ENCODE peak calls at places on chromosomes 11 and 22, in four cellular contexts. I, J, U and W are unnamed samples.

GRCh38 chr11:125315088-125315740 is 150.7 kb downstream of the PKNOX2 start:
- DNase-seq in J (no peak), U (peak), I (no peak), W (no peak)

GRCh38 chr11:119860561-119861094 is 131.6 kb upstream of the NECTIN1 start:
- DNase-seq in J (no peak), I (peak), U (no peak), W (no peak)

GRCh38 chr11:72642815-72643511 is 31.3 kb downstream of the PDE2A start:
- DNase-seq in J (peak), U (peak), I (peak), W (no peak)

GRCh38 chr11:17266781-17267180 is 9.8 kb upstream of the NUCB2 start:
- DNase-seq in I (no peak), J (no peak), U (no peak), W (no peak)

GRCh38 chr22:23179381-23180294 is 671 bp upstream of the BCR start:
- DNase-seq in I (peak), J (no peak), U (peak), W (no peak)

GRCh38 chr11:109236696-109237095 is 185.3 kb upstream of the C11orf87 start:
- DNase-seq in U (no peak), J (no peak), I (no peak), W (no peak)

GRCh38 chr11:9060700-9061111 is 30.7 kb downstream of the SCUBE2 start:
- DNase-seq in I (no peak), U (no peak), J (no peak), W (no peak)

GRCh38 chr22:32794449-32795213 is 6.9 kb upstream of the TIMP3 start:
- DNase-seq in U (no peak), I (no peak), J (no peak), W (no peak)

GRCh38 chr22:28017558-28017820 is 98.4 kb upstream of the PITPNB start:
- DNase-seq in I (no peak), U (no peak), J (no peak), W (no peak)

GRCh38 chr11:110158317-110159200 is 65.4 kb downstream of the ZC3H12C start:
- DNase-seq in U (no peak), J (no peak), I (no peak), W (no peak)

GRCh38 chr11:117879516-117880480 is 3.3 kb upstream of the FXYD6 start:
- DNase-seq in J (no peak), U (no peak), I (no peak), W (no peak)

GRCh38 chr22:17578129-17578754 is 14.9 kb downstream of the SLC25A18 start:
- DNase-seq in I (no peak), U (peak), J (peak), W (peak)

GRCh38 chr11:17606206-17607082 is 59.4 kb downstream of the OTOG start:
- DNase-seq in I (no peak), J (no peak), U (no peak), W (no peak)

GRCh38 chr11:17876827-17877226 is 136.0 kb downstream of the SERGEF start:
- DNase-seq in I (no peak), U (no peak), J (no peak), W (no peak)

GRCh38 chr11:37333345-37333744 is 735.3 kb upstream of the RAG2 start:
- DNase-seq in I (no peak), U (no peak), J (no peak), W (no peak)

GRCh38 chr11:33907419-33907818 is 15.5 kb upstream of the LMO2 start:
- DNase-seq in J (no peak), U (no peak), I (no peak), W (no peak)

GRCh38 chr11:87917111-87917510 is 258.1 kb downstream of the RAB38 start:
- DNase-seq in J (no peak), I (no peak), U (no peak), W (no peak)

GRCh38 chr11:111949519-111950426 is 12.6 kb downstream of the DIXDC1 start:
- DNase-seq in U (no peak), I (no peak), J (no peak), W (no peak)

GRCh38 chr11:110478410-110478809 is 48.7 kb downstream of the FDX1 start:
- DNase-seq in U (no peak), I (no peak), J (no peak), W (no peak)

GRCh38 chr22:19448076-19448607 is 631 bp upstream of the C22orf39 start:
- DNase-seq in U (peak), I (no peak), J (no peak), W (peak)

GRCh38 chr11:15507592-15507991 is 392.9 kb downstream of the INSC start:
- DNase-seq in I (no peak), J (no peak), U (peak), W (no peak)

GRCh38 chr11:118353084-118353710 is 6.2 kb upstream of the UBE4A start:
- DNase-seq in U (no peak), I (no peak), J (no peak), W (peak)

DNA sequence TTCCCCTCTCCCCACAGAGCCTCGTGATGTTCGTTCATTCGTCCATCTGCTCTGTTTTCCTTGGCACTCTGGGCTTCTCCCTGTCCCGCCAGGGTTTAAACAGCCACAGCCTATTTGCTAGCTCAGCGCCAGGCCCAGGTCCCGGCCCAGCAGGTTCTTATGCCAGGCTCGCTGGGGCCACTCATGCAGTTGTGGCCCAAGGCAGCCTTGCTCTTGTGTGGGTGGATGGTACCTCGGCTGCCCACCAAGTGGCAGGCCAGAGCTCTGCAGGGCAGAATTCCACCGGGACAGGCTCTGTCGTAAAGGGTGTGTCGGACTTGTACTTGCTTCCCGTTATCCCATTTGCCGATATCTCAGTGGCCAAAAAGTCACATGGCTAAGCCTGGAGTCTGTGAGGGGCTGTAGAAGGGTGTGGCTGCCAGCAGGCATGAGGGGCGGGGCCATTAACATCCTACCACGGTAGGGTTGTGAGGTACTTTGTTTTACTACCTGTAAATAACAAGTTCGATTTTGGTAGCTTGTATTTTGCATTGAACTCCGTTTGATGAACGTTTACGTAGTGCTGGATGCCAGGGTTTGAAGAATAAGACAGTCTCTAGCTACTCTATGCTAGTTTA is 7.9 kb downstream of the FAM118A start:
- DNase-seq in U (peak), I (no peak), J (peak), W (peak)
- TF ChIP-seq CTCF in U (no peak), I (no peak), J (no peak), W (peak)

GRCh38 chr11:91703042-91703441 is 521.6 kb upstream of the FAT3 start:
- DNase-seq in I (no peak), J (no peak), U (no peak), W (no peak)
- TF ChIP-seq CTCF in I (no peak), J (no peak), U (no peak), W (no peak)

DNA sequence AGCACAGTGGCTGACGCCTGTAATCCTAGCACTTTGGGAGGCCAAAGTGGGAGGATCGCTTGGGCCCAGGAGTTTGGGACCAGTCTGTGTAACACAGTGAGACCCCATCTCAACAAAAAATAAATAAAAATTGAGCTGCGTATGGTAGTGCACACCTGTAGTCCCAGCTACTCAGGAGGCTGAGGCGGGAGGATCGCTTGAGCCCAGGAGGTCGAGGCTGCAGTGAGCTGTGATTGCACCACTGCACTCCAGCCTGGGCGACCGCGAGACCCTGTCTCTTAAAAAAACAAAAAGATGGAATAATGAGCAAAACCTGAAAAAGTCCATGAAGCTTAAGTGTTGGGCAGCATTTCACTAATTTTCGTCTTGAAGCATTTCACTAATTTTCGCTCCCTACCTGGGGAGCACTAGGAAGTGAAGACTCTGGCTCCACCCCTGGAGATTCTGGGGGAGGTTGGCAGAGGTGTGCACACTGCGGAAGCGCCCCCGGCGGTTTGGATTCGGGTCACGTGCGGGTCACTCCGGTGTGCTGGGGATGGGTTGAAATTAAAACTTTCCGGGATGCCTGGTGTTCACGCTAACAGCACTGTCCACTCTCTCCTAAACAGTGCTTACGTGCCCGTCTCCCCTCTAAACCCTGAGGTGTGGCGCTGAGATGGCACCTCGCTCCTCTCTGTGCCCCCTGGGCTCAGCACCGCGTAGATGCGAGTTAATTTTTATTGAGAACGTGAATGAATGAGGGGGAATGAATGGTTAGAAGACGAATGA is 905 bp upstream of the NAA40 start:
- DNase-seq in J (no peak), I (peak), U (no peak), W (no peak)
- TF ChIP-seq CTCF in J (no peak), I (no peak), U (no peak), W (no peak)

DNA sequence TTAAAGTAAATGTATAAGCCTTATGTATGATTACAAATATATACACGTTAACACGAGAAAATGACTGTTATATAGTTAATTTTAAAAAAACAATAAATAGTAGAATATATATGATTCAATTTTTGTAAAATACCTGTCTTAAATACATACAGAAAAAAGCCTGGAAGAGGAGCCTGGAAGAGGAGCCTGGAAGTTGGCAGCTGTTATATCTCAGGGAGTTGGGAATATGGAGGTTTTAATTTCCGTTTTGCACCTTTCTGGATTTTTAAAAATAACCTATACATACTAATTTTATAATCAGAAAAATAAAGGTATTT is 111.6 kb downstream of the WT1 start:
- DNase-seq in I (no peak), U (no peak), J (no peak), W (no peak)
- TF ChIP-seq CTCF in I (no peak), U (no peak), J (no peak), W (peak)

GRCh38 chr11:129374081-129374992 is 1.3 kb upstream of the BARX2 start:
- DNase-seq in J (no peak), I (no peak), U (no peak), W (no peak)

GRCh38 chr11:129374993-129375721 is 491 bp upstream of the BARX2 start:
- DNase-seq in U (peak), J (no peak), I (no peak), W (no peak)

GRCh38 chr11:129376658-129377341 is 1.2 kb downstream of the BARX2 start:
- DNase-seq in J (no peak), U (no peak), I (no peak), W (no peak)

GRCh38 chr11:129377739-129378138 is 2.1 kb downstream of the BARX2 start:
- DNase-seq in I (no peak), U (no peak), J (no peak), W (no peak)

GRCh38 chr11:129375731-129376657 is at the start of gene BARX2:
- DNase-seq in I (no peak), J (no peak), U (peak), W (peak)
- TF ChIP-seq CTCF in I (no peak), J (no peak), U (peak), W (peak)

DNA sequence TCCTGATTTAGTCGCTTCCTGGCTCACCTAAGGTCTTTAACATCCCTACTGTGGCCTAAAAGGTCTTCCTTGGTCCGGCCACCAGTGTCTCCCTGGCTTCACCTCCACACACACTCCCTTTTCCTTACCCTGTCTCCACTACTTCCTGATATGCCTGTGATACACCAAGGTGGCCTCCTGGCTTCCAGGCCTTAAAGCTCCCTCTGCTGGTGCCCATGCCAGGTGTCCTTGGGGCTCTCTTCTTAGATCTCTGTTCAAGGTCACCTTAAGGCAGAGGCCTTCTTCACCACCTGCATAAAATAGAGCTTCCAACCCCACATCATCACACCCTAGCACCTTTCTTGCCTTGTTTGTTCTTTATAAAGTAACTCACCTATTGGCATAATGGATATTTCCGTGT is 787.7 kb downstream of the NTM start:
- DNase-seq in U (peak), J (no peak), I (no peak), W (peak)
- TF ChIP-seq CTCF in U (no peak), J (no peak), I (no peak), W (peak)